ENCODE peak calls at places on chromosomes 12 and 14, in four cellular contexts. R is adrenal gland, Q is stomach, F is OCI-LY7. H is an unnamed sample.

GRCh38 chr12:6332459-6332858 is 9.4 kb downstream of the TNFRSF1A start:
- DNase-seq in R (no peak), Q (no peak), F (no peak), H (no peak)

GRCh38 chr12:3097836-3098235 is 20.7 kb downstream of the TSPAN9 start:
- DNase-seq in R (no peak), Q (no peak), F (no peak), H (no peak)

GRCh38 chr14:100605230-100605629 is 18.0 kb upstream of the BEGAIN start:
- DNase-seq in R (no peak), Q (no peak), F (no peak), H (no peak)

GRCh38 chr12:12823811-12824210 is 10.7 kb downstream of the DDX47 start:
- DNase-seq in R (no peak), Q (no peak), F (no peak), H (no peak)

GRCh38 chr12:22986997-22987396 is 362.0 kb downstream of the ETNK1 start:
- DNase-seq in R (no peak), Q (no peak), F (no peak), H (no peak)

GRCh38 chr14:98548071-98548686 is 723.8 kb downstream of the BCL11B start:
- DNase-seq in R (no peak), Q (no peak), F (no peak), H (no peak)

GRCh38 chr14:38951451-38951850 is 151.6 kb downstream of the SEC23A start:
- DNase-seq in R (no peak), Q (no peak), F (no peak), H (no peak)

GRCh38 chr14:99427632-99428315 is 52.9 kb downstream of the SETD3 start:
- DNase-seq in R (no peak), Q (no peak), F (no peak), H (no peak)

GRCh38 chr14:64717870-64718269 is 13.6 kb downstream of the PLEKHG3 start:
- DNase-seq in R (no peak), Q (no peak), F (no peak), H (no peak)

GRCh38 chr14:53109028-53109687 is 44.0 kb downstream of the DDHD1 start:
- DNase-seq in R (no peak), Q (no peak), F (peak; percentile 43), H (peak; percentile 77)

GRCh38 chr12:68919581-68920239 is 13.3 kb downstream of the CPM start:
- DNase-seq in R (no peak), Q (no peak), F (no peak), H (no peak)

GRCh38 chr14:77682158-77682553 is 25.7 kb downstream of the ALKBH1 start:
- DNase-seq in R (no peak), Q (no peak), F (no peak), H (no peak)

GRCh38 chr14:61403411-61403810 is 82.0 kb downstream of the PRKCH start:
- DNase-seq in R (no peak), Q (no peak), F (no peak), H (no peak)

GRCh38 chr12:19010726-19011125 is 118.8 kb upstream of the PLEKHA5 start:
- DNase-seq in R (no peak), Q (no peak), F (no peak), H (no peak)

GRCh38 chr12:19006626-19007025 is 122.9 kb upstream of the PLEKHA5 start:
- DNase-seq in R (no peak), Q (no peak), F (no peak), H (no peak)

GRCh38 chr12:19010087-19010486 is 119.4 kb upstream of the PLEKHA5 start:
- DNase-seq in R (no peak), Q (no peak), F (no peak), H (no peak)

GRCh38 chr12:19005257-19005801 is 124.2 kb upstream of the PLEKHA5 start:
- DNase-seq in R (no peak), Q (no peak), F (no peak), H (no peak)

DNA sequence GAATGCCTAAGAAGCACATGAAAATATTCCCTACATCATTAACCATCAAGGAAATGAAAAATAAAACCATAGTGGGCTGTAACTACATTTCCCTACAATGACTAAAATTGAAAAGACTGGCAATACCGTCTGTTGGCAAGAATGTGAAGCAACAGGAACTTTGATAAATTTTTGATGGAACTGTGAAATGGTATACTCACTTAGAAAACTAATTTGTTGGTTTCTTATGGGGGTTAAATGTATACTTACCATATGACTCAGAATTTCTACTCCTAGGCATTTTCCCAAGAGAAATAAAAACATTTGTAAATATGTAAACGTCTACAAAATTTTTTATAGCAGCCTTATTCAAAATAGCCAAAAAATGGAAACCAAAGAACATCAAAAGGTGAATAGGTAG is 121.4 kb upstream of the PLEKHA5 start:
- DNase-seq in R (no peak), Q (no peak), F (no peak), H (no peak)
- H3K4me1 ChIP-seq in R (no peaks in the 10 kb centered on the region), Q (peaks cover 12% of the 10 kb centered on the region), F (no peaks in the 10 kb centered on the region), H (no peaks in the 10 kb centered on the region)

GRCh38 chr12:93415723-93416464 is 25.9 kb downstream of the UBE2N start:
- DNase-seq in R (no peak), Q (no peak), F (no peak), H (no peak)
- H3K4me1 ChIP-seq in R (peaks cover 14% of the 10 kb centered on the region), Q (peaks cover 69% of the 10 kb centered on the region), F (peaks cover 49% of the 10 kb centered on the region), H (peaks cover 42% of the 10 kb centered on the region)

DNA sequence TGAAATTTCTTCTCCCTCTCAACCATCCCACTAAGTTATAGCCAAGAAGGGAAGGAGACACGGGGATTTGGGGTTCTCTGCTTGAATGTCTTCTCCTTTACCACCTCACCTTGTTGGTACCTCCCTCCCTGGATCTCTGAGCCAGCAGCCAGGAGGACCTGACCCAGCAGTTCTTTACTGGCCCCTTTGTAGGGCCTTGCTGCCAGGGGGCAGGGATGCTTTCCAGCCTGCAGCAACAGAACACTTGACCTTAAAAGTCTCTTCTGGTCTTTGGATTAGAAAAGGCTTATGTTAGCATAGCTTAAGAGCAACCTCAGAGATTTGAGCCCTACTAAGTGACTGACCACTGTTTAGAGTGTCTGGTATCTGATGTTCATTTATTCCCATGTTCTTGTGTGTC is 10.4 kb downstream of the MLEC start:
- DNase-seq in R (no peak), Q (no peak), F (no peak), H (no peak)
- H3K4me1 ChIP-seq in R (peaks cover 13% of the 10 kb centered on the region), Q (peaks cover 38% of the 10 kb centered on the region), F (peaks cover 3% of the 10 kb centered on the region), H (no peaks in the 10 kb centered on the region)

GRCh38 chr12:46364777-46365580 is 7.6 kb downstream of the SLC38A2 start:
- DNase-seq in R (peak; percentile 72), Q (peak; percentile 84), F (no peak), H (no peak)
- H3K4me1 ChIP-seq in R (peaks cover 66% of the 10 kb centered on the region), Q (peaks cover 89% of the 10 kb centered on the region), F (peaks cover 10% of the 10 kb centered on the region), H (no peaks in the 10 kb centered on the region)

GRCh38 chr14:106845286-106846087 is 1319.1 kb downstream of the TMEM121 start:
- DNase-seq in R (no peak), Q (peak; percentile 87), F (peak; percentile 90), H (peak; percentile 84)

GRCh38 chr14:106846218-106846617 is 1319.8 kb downstream of the TMEM121 start:
- DNase-seq in R (no peak), Q (no peak), F (peak; percentile 28), H (no peak)

GRCh38 chr14:106850913-106851825 is 1324.8 kb downstream of the TMEM121 start:
- DNase-seq in R (no peak), Q (no peak), F (peak; percentile 95), H (peak; percentile 77)

GRCh38 chr14:106844608-106845285 is 1318.4 kb downstream of the TMEM121 start:
- DNase-seq in R (peak; percentile 58), Q (peak; percentile 64), F (peak; percentile 82), H (peak; percentile 86)

GRCh38 chr14:106848330-106849121 is 1322.1 kb downstream of the TMEM121 start:
- DNase-seq in R (peak; percentile 28), Q (no peak), F (peak; percentile 90), H (peak; percentile 70)
- H3K4me1 ChIP-seq in R (peaks cover 5% of the 10 kb centered on the region), Q (peaks cover 25% of the 10 kb centered on the region), F (peaks cover 53% of the 10 kb centered on the region), H (peaks cover 89% of the 10 kb centered on the region)

GRCh38 chr12:104669851-104670337 is 213.1 kb downstream of the CHST11 start:
- DNase-seq in R (no peak), Q (peak; percentile 59), F (peak; percentile 54), H (no peak)
- H3K4me1 ChIP-seq in R (peaks cover 26% of the 10 kb centered on the region), Q (peaks cover 79% of the 10 kb centered on the region), F (peaks cover 34% of the 10 kb centered on the region), H (no peaks in the 10 kb centered on the region)

H was measured in Karpas-422.